ENCODE peak calls at places on chromosomes 3 and 15, in five cellular contexts. One of them, this sample, is unnamed.

GRCh38 chr3:64057231-64057630 is 33.9 kb upstream of the PSMD6 start:
- DNase-seq in endothelial cell of umbilical vein: no peak
- DNase-seq in Panc1: no peak
- DNase-seq in esophagus muscularis mucosa: no peak
- DNase-seq in GM12891: no peak
- DNase-seq in this sample: no peak

GRCh38 chr15:43270676-43271306 is 4.1 kb upstream of the TGM5 start:
- DNase-seq in endothelial cell of umbilical vein: no peak
- DNase-seq in Panc1: no peak
- DNase-seq in esophagus muscularis mucosa: no peak
- DNase-seq in GM12891: no peak
- DNase-seq in this sample: no peak

GRCh38 chr15:78651007-78651406 is 10.0 kb upstream of the CHRNB4 start:
- DNase-seq in endothelial cell of umbilical vein: no peak
- DNase-seq in Panc1: no peak
- DNase-seq in esophagus muscularis mucosa: no peak
- DNase-seq in GM12891: no peak
- DNase-seq in this sample: no peak

GRCh38 chr3:190070623-190071347 is 49.9 kb downstream of the P3H2 start:
- DNase-seq in endothelial cell of umbilical vein: no peak
- DNase-seq in Panc1: no peak
- DNase-seq in esophagus muscularis mucosa: no peak
- DNase-seq in GM12891: no peak
- DNase-seq in this sample: no peak

GRCh38 chr3:119639494-119640350 is 20.7 kb downstream of the POPDC2 start:
- DNase-seq in endothelial cell of umbilical vein: no peak
- DNase-seq in Panc1: no peak
- DNase-seq in esophagus muscularis mucosa: no peak
- DNase-seq in GM12891: no peak
- DNase-seq in this sample: no peak

GRCh38 chr3:68878322-68878721 is 54.0 kb downstream of the TAFA4 start:
- DNase-seq in endothelial cell of umbilical vein: peak
- DNase-seq in Panc1: no peak
- DNase-seq in esophagus muscularis mucosa: no peak
- DNase-seq in GM12891: no peak
- DNase-seq in this sample: no peak

GRCh38 chr3:78048698-78049097 is 1008.8 kb downstream of the ROBO2 start:
- DNase-seq in endothelial cell of umbilical vein: no peak
- DNase-seq in Panc1: no peak
- DNase-seq in esophagus muscularis mucosa: no peak
- DNase-seq in GM12891: peak
- DNase-seq in this sample: no peak

GRCh38 chr15:99931703-99932603 is 198.7 kb upstream of the LYSMD4 start:
- DNase-seq in endothelial cell of umbilical vein: no peak
- DNase-seq in Panc1: no peak
- DNase-seq in esophagus muscularis mucosa: peak
- DNase-seq in GM12891: no peak
- DNase-seq in this sample: no peak

GRCh38 chr3:40417845-40418543 is 31.0 kb downstream of the ENTPD3 start:
- DNase-seq in endothelial cell of umbilical vein: no peak
- DNase-seq in Panc1: peak
- DNase-seq in esophagus muscularis mucosa: no peak
- DNase-seq in GM12891: no peak
- DNase-seq in this sample: no peak

GRCh38 chr3:13370609-13371008 is 49.5 kb downstream of the NUP210 start:
- DNase-seq in endothelial cell of umbilical vein: no peak
- DNase-seq in Panc1: no peak
- DNase-seq in esophagus muscularis mucosa: no peak
- DNase-seq in GM12891: no peak
- DNase-seq in this sample: no peak

GRCh38 chr3:133152056-133152455 is 113.9 kb downstream of the TMEM108 start:
- DNase-seq in endothelial cell of umbilical vein: no peak
- DNase-seq in Panc1: no peak
- DNase-seq in esophagus muscularis mucosa: no peak
- DNase-seq in GM12891: no peak
- DNase-seq in this sample: no peak

GRCh38 chr3:134373278-134373941 is 837 bp downstream of the AMOTL2 start:
- DNase-seq in endothelial cell of umbilical vein: peak
- DNase-seq in Panc1: no peak
- DNase-seq in esophagus muscularis mucosa: peak
- DNase-seq in GM12891: no peak
- DNase-seq in this sample: no peak

GRCh38 chr3:134375542-134376384 is 1.5 kb upstream of the AMOTL2 start:
- DNase-seq in endothelial cell of umbilical vein: no peak
- DNase-seq in Panc1: no peak
- DNase-seq in esophagus muscularis mucosa: no peak
- DNase-seq in GM12891: no peak
- DNase-seq in this sample: no peak

GRCh38 chr3:134376385-134376765 is 2.1 kb upstream of the AMOTL2 start:
- DNase-seq in endothelial cell of umbilical vein: no peak
- DNase-seq in Panc1: no peak
- DNase-seq in esophagus muscularis mucosa: no peak
- DNase-seq in GM12891: no peak
- DNase-seq in this sample: no peak

GRCh38 chr3:134373942-134374790 is at the start of gene AMOTL2:
- DNase-seq in endothelial cell of umbilical vein: peak
- DNase-seq in Panc1: peak
- DNase-seq in esophagus muscularis mucosa: peak
- DNase-seq in GM12891: peak
- DNase-seq in this sample: peak

DNA sequence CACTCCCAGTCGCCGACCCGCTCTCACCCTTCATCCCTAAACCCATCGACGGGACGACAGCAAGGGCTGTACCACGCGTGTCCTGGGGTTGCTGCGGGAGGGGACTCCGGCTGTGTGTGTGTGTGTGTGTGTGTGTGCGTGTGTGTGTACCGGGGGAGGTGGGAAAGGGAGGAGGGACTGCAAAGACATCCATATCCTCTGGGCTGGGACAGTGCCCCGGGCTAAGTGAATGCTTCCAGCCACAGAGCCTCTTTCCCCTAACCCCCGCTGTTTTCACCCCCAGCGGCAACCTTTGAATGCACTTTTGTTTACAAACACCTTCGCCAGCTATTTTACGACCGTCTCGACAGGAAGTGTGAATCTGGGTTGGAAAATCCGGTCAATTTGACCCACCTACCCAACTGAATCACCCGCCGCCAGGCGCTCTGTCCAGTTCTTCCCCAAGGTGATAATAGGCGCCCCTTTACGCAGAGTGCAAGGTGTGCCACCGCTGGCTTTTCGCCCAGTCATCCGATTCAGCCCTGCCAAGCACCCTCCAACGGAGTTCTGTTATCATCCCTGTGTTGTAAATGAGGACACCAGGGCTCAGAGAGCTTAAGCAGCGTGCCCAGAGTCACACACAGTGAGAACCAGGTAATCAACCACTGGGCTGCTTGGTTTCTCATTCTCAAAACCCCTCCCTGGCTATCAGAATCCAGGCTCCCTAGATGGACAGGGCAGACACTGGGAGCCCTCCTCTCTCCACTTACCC is 719 bp upstream of the AMOTL2 start:
- DNase-seq in endothelial cell of umbilical vein: peak
- DNase-seq in Panc1: no peak
- DNase-seq in esophagus muscularis mucosa: no peak
- DNase-seq in GM12891: no peak
- DNase-seq in this sample: no peak
- TF ChIP-seq POLR2AphosphoS5 in endothelial cell of umbilical vein: no peak
- TF ChIP-seq POLR2AphosphoS5 in Panc1: no peak
- TF ChIP-seq POLR2AphosphoS5 in esophagus muscularis mucosa: no peak
- TF ChIP-seq POLR2AphosphoS5 in GM12891: no peak
- TF ChIP-seq POLR2AphosphoS5 in this sample: no peak

DNA sequence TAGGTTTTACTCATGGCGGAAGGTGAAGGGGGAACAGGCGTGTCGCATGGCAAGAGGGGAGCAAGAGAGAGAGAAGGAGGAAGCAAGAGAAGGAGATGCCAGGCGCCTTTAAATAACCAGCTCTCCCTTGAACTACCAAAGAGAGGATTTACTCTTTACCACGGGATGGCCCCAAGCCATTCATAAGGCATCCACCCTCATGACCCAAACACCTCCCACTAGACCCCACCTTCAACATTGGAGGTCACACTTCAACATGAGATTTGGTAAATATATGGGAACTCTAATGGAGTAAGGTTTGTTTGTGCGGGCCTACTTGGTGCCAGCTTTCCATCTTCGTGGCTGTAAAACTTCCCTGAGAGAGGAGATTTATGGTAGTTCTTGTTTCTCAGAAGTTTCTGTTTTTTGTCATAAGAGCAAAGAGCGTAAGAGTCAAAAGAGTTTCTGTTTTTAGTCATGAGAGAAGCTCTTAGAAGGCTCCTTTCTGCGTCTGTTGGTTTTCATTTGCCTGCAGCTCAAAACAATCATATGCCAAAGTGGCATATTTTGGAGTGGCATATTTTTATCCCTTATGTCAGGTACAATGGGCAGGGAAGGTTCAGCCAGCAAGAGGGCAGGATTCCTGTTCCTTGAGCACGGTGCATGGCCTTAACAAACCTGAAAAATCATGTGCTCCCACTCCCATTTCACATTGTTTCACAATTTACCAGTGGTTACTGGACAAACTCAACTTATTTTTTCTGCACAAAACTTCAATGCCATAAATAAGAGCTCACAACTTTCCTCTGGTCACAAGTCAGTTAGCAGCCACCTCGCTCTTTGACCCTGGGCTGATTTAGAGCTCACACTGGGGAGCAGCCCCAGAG is 12.5 kb downstream of the PML start:
- DNase-seq in endothelial cell of umbilical vein: no peak
- DNase-seq in Panc1: no peak
- DNase-seq in esophagus muscularis mucosa: no peak
- DNase-seq in GM12891: no peak
- DNase-seq in this sample: no peak
- TF ChIP-seq POLR2AphosphoS5 in endothelial cell of umbilical vein: no peak
- TF ChIP-seq POLR2AphosphoS5 in Panc1: no peak
- TF ChIP-seq POLR2AphosphoS5 in esophagus muscularis mucosa: no peak
- TF ChIP-seq POLR2AphosphoS5 in GM12891: no peak
- TF ChIP-seq POLR2AphosphoS5 in this sample: no peak

DNA sequence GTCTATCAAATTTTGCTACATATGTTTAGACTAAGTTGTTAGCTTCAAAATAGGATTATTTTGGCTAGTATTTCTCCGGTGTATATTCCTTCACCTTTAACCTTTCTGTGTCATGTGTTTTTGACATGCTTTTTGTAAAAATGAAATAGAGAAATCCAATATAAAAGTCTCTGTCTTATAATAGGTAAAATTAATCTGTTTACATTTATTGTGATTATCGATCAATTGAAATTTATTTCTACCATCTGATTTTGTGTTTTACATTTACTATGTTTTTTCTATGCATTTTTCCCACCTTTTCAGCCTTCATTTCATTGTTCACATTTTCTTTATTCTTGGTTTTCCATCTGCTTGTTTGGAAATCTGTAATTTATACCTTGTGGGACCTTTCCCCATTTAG is 11.7 kb upstream of the LHFPL4 start:
- DNase-seq in endothelial cell of umbilical vein: no peak
- DNase-seq in Panc1: no peak
- DNase-seq in esophagus muscularis mucosa: no peak
- DNase-seq in GM12891: no peak
- DNase-seq in this sample: no peak
- TF ChIP-seq POLR2AphosphoS5 in endothelial cell of umbilical vein: no peak
- TF ChIP-seq POLR2AphosphoS5 in Panc1: no peak
- TF ChIP-seq POLR2AphosphoS5 in esophagus muscularis mucosa: no peak
- TF ChIP-seq POLR2AphosphoS5 in GM12891: no peak
- TF ChIP-seq POLR2AphosphoS5 in this sample: no peak

GRCh38 chr3:43257850-43258249 is 28.5 kb upstream of the SNRK start:
- DNase-seq in endothelial cell of umbilical vein: no peak
- DNase-seq in Panc1: no peak
- DNase-seq in esophagus muscularis mucosa: peak
- DNase-seq in GM12891: no peak
- DNase-seq in this sample: no peak
- TF ChIP-seq POLR2AphosphoS5 in endothelial cell of umbilical vein: no peak
- TF ChIP-seq POLR2AphosphoS5 in Panc1: no peak
- TF ChIP-seq POLR2AphosphoS5 in esophagus muscularis mucosa: no peak
- TF ChIP-seq POLR2AphosphoS5 in GM12891: no peak
- TF ChIP-seq POLR2AphosphoS5 in this sample: no peak

GRCh38 chr3:129686941-129687340 is 80.5 kb upstream of the PLXND1 start:
- DNase-seq in endothelial cell of umbilical vein: peak
- DNase-seq in Panc1: no peak
- DNase-seq in esophagus muscularis mucosa: no peak
- DNase-seq in GM12891: no peak
- DNase-seq in this sample: no peak

GRCh38 chr3:129689036-129689435 is 82.6 kb upstream of the PLXND1 start:
- DNase-seq in endothelial cell of umbilical vein: no peak
- DNase-seq in Panc1: no peak
- DNase-seq in esophagus muscularis mucosa: no peak
- DNase-seq in GM12891: no peak
- DNase-seq in this sample: no peak

GRCh38 chr3:129687586-129688125 is 81.2 kb upstream of the PLXND1 start:
- DNase-seq in endothelial cell of umbilical vein: no peak
- DNase-seq in Panc1: no peak
- DNase-seq in esophagus muscularis mucosa: no peak
- DNase-seq in GM12891: no peak
- DNase-seq in this sample: no peak

GRCh38 chr3:129690406-129690805 is 83.9 kb upstream of the PLXND1 start:
- DNase-seq in endothelial cell of umbilical vein: peak
- DNase-seq in Panc1: peak
- DNase-seq in esophagus muscularis mucosa: no peak
- DNase-seq in GM12891: peak
- DNase-seq in this sample: no peak

GRCh38 chr3:129688310-129688895 is 81.9 kb upstream of the PLXND1 start:
- DNase-seq in endothelial cell of umbilical vein: peak
- DNase-seq in Panc1: no peak
- DNase-seq in esophagus muscularis mucosa: peak
- DNase-seq in GM12891: no peak
- DNase-seq in this sample: no peak
- TF ChIP-seq POLR2AphosphoS5 in endothelial cell of umbilical vein: no peak
- TF ChIP-seq POLR2AphosphoS5 in Panc1: no peak
- TF ChIP-seq POLR2AphosphoS5 in esophagus muscularis mucosa: no peak
- TF ChIP-seq POLR2AphosphoS5 in GM12891: no peak
- TF ChIP-seq POLR2AphosphoS5 in this sample: no peak

GRCh38 chr3:127720161-127720823 is 47.5 kb downstream of the ABTB1 start:
- DNase-seq in endothelial cell of umbilical vein: no peak
- DNase-seq in Panc1: no peak
- DNase-seq in esophagus muscularis mucosa: no peak
- DNase-seq in GM12891: no peak
- DNase-seq in this sample: no peak
- TF ChIP-seq POLR2AphosphoS5 in endothelial cell of umbilical vein: no peak
- TF ChIP-seq POLR2AphosphoS5 in Panc1: no peak
- TF ChIP-seq POLR2AphosphoS5 in esophagus muscularis mucosa: no peak
- TF ChIP-seq POLR2AphosphoS5 in GM12891: no peak
- TF ChIP-seq POLR2AphosphoS5 in this sample: no peak

DNA sequence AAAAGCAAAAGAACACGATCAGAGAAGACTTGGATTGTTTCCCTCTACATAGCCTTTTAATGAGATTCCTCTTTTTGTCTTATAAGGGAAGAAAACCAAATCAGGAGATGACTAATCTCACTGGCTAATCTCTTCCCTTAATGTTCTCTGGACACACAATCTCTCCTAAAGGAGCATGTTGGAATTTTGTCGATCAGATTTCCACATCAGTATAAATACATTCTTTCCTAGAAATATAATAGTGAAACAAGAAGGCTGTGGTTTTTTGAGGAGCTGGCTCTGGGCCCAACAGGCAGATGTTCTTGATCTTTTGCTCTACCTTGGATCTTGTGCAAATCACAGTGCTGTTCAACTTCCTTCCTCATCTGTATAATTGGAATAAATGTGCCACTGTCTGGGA is 94.0 kb downstream of the GTPBP8 start:
- DNase-seq in endothelial cell of umbilical vein: peak
- DNase-seq in Panc1: no peak
- DNase-seq in esophagus muscularis mucosa: no peak
- DNase-seq in GM12891: no peak
- DNase-seq in this sample: no peak
- TF ChIP-seq POLR2AphosphoS5 in endothelial cell of umbilical vein: no peak
- TF ChIP-seq POLR2AphosphoS5 in Panc1: no peak
- TF ChIP-seq POLR2AphosphoS5 in esophagus muscularis mucosa: peak
- TF ChIP-seq POLR2AphosphoS5 in GM12891: no peak
- TF ChIP-seq POLR2AphosphoS5 in this sample: no peak

GRCh38 chr15:31214864-31215489 is 111.7 kb upstream of the KLF13 start:
- DNase-seq in endothelial cell of umbilical vein: no peak
- DNase-seq in Panc1: no peak
- DNase-seq in esophagus muscularis mucosa: no peak
- DNase-seq in GM12891: no peak
- DNase-seq in this sample: no peak
- TF ChIP-seq POLR2AphosphoS5 in endothelial cell of umbilical vein: no peak
- TF ChIP-seq POLR2AphosphoS5 in Panc1: no peak
- TF ChIP-seq POLR2AphosphoS5 in esophagus muscularis mucosa: peak
- TF ChIP-seq POLR2AphosphoS5 in GM12891: no peak
- TF ChIP-seq POLR2AphosphoS5 in this sample: no peak